ENCODE peak calls at places on chromosomes 2 and 18, in five cellular contexts. X is IMR-90, E is K562, S is H1, T is HepG2. Z is an unnamed sample.

GRCh38 chr2:189165656-189166380 is 13.7 kb downstream of the COL5A2 start:
- DNase-seq in X (no peak), E (no peak), S (no peak), T (no peak), Z (no peak)

GRCh38 chr2:127859712-127860085 is 1.7 kb upstream of the POLR2D start:
- DNase-seq in X (no peak), E (peak; percentile 70), S (peak; percentile 85), T (peak; percentile 54), Z (no peak)

GRCh38 chr2:215764441-215765048 is 248.8 kb downstream of the MREG start:
- DNase-seq in X (peak; percentile 90), E (peak; percentile 14), S (no peak), T (no peak), Z (no peak)

GRCh38 chr2:152320166-152320565 is 14.8 kb upstream of the FMNL2 start:
- DNase-seq in X (peak; percentile 23), E (no peak), S (no peak), T (no peak), Z (no peak)

GRCh38 chr18:6367208-6367607 is 47.5 kb downstream of the L3MBTL4 start:
- DNase-seq in X (no peak), E (no peak), S (no peak), T (no peak), Z (no peak)

GRCh38 chr2:25905126-25905525 is 26.8 kb upstream of the ASXL2 start:
- DNase-seq in X (peak; percentile 59), E (no peak), S (no peak), T (no peak), Z (no peak)

GRCh38 chr2:224023188-224023587 is 15.9 kb downstream of the SERPINE2 start:
- DNase-seq in X (peak; percentile 76), E (no peak), S (no peak), T (peak; percentile 76), Z (peak; percentile 87)

GRCh38 chr2:235142588-235142987 is 190.8 kb downstream of the SH3BP4 start:
- DNase-seq in X (no peak), E (no peak), S (peak; percentile 17), T (peak; percentile 18), Z (no peak)

GRCh38 chr2:69618362-69618761 is 25.2 kb downstream of the AAK1 start:
- DNase-seq in X (no peak), E (no peak), S (no peak), T (no peak), Z (no peak)

GRCh38 chr18:3283253-3283863 is 21.4 kb downstream of the MYL12B start:
- DNase-seq in X (no peak), E (no peak), S (no peak), T (no peak), Z (no peak)

GRCh38 chr18:62999392-62999791 is 284.1 kb downstream of the PHLPP1 start:
- DNase-seq in X (peak; percentile 26), E (no peak), S (no peak), T (no peak), Z (peak; percentile 9)

GRCh38 chr2:110732422-110733413 is at the start of gene ACOXL:
- DNase-seq in X (no peak), E (peak; percentile 56), S (peak; percentile 89), T (no peak), Z (no peak)

GRCh38 chr2:3563521-3563976 is 5.4 kb upstream of the RNASEH1 start:
- DNase-seq in X (no peak), E (no peak), S (no peak), T (no peak), Z (no peak)

GRCh38 chr18:26457611-26458350 is 90.6 kb downstream of the KCTD1 start:
- DNase-seq in X (no peak), E (peak; percentile 39), S (peak; percentile 91), T (no peak), Z (no peak)

GRCh38 chr18:72692595-72692994 is 148.5 kb upstream of the CBLN2 start:
- DNase-seq in X (no peak), E (no peak), S (no peak), T (no peak), Z (no peak)

GRCh38 chr2:12318427-12319057 is 398.2 kb upstream of the TRIB2 start:
- DNase-seq in X (peak; percentile 52), E (no peak), S (no peak), T (no peak), Z (no peak)

GRCh38 chr2:112150447-112150846 is 12.3 kb downstream of the FBLN7 start:
- DNase-seq in X (peak; percentile 95), E (no peak), S (peak; percentile 19), T (no peak), Z (no peak)

GRCh38 chr2:127506502-127506901 is 19.8 kb downstream of the IWS1 start:
- DNase-seq in X (no peak), E (no peak), S (no peak), T (no peak), Z (no peak)

GRCh38 chr2:159557437-159558034 is 58.8 kb downstream of the BAZ2B start:
- DNase-seq in X (peak; percentile 8), E (no peak), S (no peak), T (peak; percentile 42), Z (no peak)

GRCh38 chr2:150480971-150481830 is 6.3 kb downstream of the RND3 start:
- DNase-seq in X (peak; percentile 39), E (no peak), S (no peak), T (no peak), Z (no peak)

GRCh38 chr2:96933528-96933927 is 52.9 kb downstream of the FAM178B start:
- DNase-seq in X (no peak), E (no peak), S (no peak), T (no peak), Z (no peak)

GRCh38 chr18:34493566-34494358 is 216.3 kb upstream of the DTNA start:
- DNase-seq in X (no peak), E (no peak), S (peak; percentile 73), T (peak; percentile 14), Z (no peak)

GRCh38 chr2:107091163-107091864 is 205.3 kb upstream of the ST6GAL2 start:
- DNase-seq in X (no peak), E (no peak), S (no peak), T (no peak), Z (peak; percentile 39)

GRCh38 chr2:85784474-85784986 is 30.7 kb downstream of the ATOH8 start:
- DNase-seq in X (no peak), E (no peak), S (no peak), T (no peak), Z (no peak)

GRCh38 chr2:109242222-109242653 is 113.2 kb downstream of the SH3RF3 start:
- DNase-seq in X (no peak), E (no peak), S (no peak), T (no peak), Z (no peak)

GRCh38 chr2:109237792-109238191 is 108.8 kb downstream of the SH3RF3 start:
- DNase-seq in X (no peak), E (no peak), S (no peak), T (no peak), Z (no peak)

GRCh38 chr2:109238580-109238979 is 109.6 kb downstream of the SH3RF3 start:
- DNase-seq in X (peak; percentile 95), E (no peak), S (no peak), T (no peak), Z (no peak)

GRCh38 chr2:109242654-109243331 is 113.8 kb downstream of the SH3RF3 start:
- DNase-seq in X (peak; percentile 94), E (no peak), S (no peak), T (no peak), Z (no peak)

GRCh38 chr2:109239720-109240119 is 110.7 kb downstream of the SH3RF3 start:
- DNase-seq in X (peak; percentile 83), E (no peak), S (no peak), T (no peak), Z (no peak)
- TF ChIP-seq MAFK in X (no peak), E (no peak), S (no peak), T (no peak), Z (no peak)

GRCh38 chr2:176501652-176502051 is 232.4 kb downstream of the MTX2 start:
- DNase-seq in X (no peak), E (no peak), S (no peak), T (no peak), Z (no peak)
- TF ChIP-seq MAFK in X (no peak), E (no peak), S (no peak), T (no peak), Z (no peak)

GRCh38 chr2:113407446-113408099 is 29.9 kb upstream of the ZNG1B start:
- DNase-seq in X (peak; percentile 13), E (no peak), S (no peak), T (peak; percentile 81), Z (peak; percentile 32)

GRCh38 chr2:113406114-113406513 is 31.4 kb upstream of the ZNG1B start:
- DNase-seq in X (no peak), E (no peak), S (peak; percentile 54), T (no peak), Z (no peak)
- TF ChIP-seq MAFK in X (no peak), E (no peak), S (no peak), T (no peak), Z (no peak)

GRCh38 chr2:45253151-45253550 is 243.9 kb upstream of the SIX2 start:
- DNase-seq in X (peak; percentile 51), E (no peak), S (no peak), T (no peak), Z (no peak)
- TF ChIP-seq MAFK in X (no peak), E (no peak), S (no peak), T (no peak), Z (no peak)

DNA sequence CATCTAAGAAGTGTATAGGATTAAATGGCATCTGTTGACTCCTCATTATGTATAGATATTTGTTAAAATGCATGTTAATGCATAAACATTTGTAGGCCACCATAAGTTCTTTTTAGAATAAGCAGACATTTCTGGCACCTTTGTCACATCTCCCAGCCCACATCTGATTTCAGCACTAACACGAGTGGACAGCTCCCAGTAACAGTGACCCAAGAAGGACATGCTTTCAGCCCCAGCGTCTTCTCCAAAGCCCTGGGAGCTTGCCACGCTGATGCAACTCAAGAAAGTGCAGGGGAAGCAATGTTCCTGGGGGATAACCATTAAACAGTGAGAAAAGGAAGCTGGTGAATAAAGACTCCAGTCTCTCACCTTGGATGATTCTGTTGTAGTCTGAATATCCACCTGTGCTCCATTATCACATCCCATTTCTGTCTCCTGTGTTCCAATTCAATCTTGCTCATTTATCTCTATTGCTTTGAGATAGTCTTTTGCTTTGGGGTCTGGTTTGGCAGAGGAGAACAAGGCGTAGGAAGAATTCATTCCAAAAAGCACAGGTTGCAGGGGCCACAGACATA is 182.6 kb upstream of the THSD7B start:
- DNase-seq in X (no peak), E (peak; percentile 20), S (peak; percentile 53), T (peak; percentile 18), Z (no peak)
- TF ChIP-seq MAFK in X (no peak), E (no peak), S (no peak), T (no peak), Z (no peak)

GRCh38 chr2:212777020-212777491 is 238.5 kb upstream of the ERBB4 start:
- DNase-seq in X (peak; percentile 46), E (no peak), S (no peak), T (peak; percentile 6), Z (peak; percentile 9)
- TF ChIP-seq MAFK in X (no peak), E (no peak), S (no peak), T (no peak), Z (no peak)

DNA sequence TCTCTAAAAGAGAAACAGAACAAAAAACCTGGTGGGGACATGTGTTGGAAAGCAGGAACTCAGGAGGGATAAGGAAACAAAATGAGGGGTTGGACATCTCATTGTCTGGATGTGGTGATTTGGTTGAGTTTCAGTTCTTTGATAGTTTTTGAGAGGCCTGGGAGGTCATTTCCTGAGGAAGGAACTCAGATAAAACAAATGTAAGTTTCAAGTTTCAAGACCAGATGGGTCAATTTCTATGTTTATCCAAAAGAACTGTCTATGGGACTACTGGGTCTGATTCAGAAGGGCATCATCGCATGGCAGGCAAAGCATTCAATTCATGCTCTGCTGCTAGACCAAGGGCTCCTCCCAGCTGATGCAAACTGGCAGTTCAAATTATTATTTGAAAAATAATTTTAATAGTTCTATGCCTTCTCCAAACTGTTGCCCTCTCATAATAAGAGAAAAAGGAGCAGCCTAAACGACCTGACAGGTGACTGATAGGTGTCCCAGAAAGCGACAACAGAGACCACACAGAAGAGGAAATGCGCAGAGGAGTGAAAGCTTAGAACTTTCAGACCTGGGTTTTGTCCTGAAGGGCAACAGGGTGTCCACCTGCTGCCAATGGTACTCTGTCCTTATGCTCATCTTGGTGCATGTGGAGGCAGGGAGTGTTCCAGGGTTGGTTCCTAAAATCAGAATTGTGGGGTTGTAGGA is 39.3 kb upstream of the SH3RF3 start:
- DNase-seq in X (peak; percentile 73), E (no peak), S (no peak), T (no peak), Z (no peak)
- TF ChIP-seq MAFK in X (no peak), E (no peak), S (no peak), T (no peak), Z (no peak)